ENCODE peak calls at places on chromosomes 6 and 20, in four cellular contexts. L, W, O and Z are unnamed samples.

GRCh38 chr6:166005846-166006592 is 161.6 kb downstream of the TBXT start:
- DNase-seq in L (peak; percentile 80), W (peak; percentile 70), O (no peak), Z (peak; percentile 80)

GRCh38 chr20:1711826-1712601 is 54.4 kb upstream of the SIRPG start:
- DNase-seq in L (no peak), W (no peak), O (no peak), Z (no peak)

GRCh38 chr6:90895299-90896164 is 308.7 kb upstream of the MAP3K7 start:
- DNase-seq in L (no peak), W (no peak), O (no peak), Z (no peak)

GRCh38 chr6:107114872-107115694 is at the start of gene BEND3:
- DNase-seq in L (peak; percentile 47), W (peak; percentile 81), O (no peak), Z (no peak)

GRCh38 chr20:13355386-13355785 is 134.3 kb downstream of the ISM1 start:
- DNase-seq in L (peak; percentile 40), W (no peak), O (peak; percentile 57), Z (no peak)

GRCh38 chr6:148193063-148193680 is 149.5 kb upstream of the SASH1 start:
- DNase-seq in L (peak; percentile 59), W (no peak), O (peak; percentile 71), Z (no peak)

GRCh38 chr6:27157461-27158315 is 89.8 kb upstream of the PRSS16 start:
- DNase-seq in L (peak; percentile 81), W (peak; percentile 79), O (peak; percentile 88), Z (peak; percentile 84)

GRCh38 chr6:164069352-164070022 is 655.0 kb downstream of the QKI start:
- DNase-seq in L (no peak), W (peak; percentile 40), O (no peak), Z (no peak)

GRCh38 chr20:25622049-25622448 is 1.8 kb downstream of the NANP start:
- DNase-seq in L (no peak), W (no peak), O (no peak), Z (no peak)

GRCh38 chr6:4402477-4402976 is 267.2 kb upstream of the ECI2 start:
- DNase-seq in L (peak; percentile 93), W (no peak), O (peak; percentile 9), Z (no peak)

GRCh38 chr6:111096246-111096645 is 8.9 kb downstream of the SLC16A10 start:
- DNase-seq in L (no peak), W (no peak), O (peak; percentile 40), Z (no peak)

GRCh38 chr20:10927011-10927583 is 253.3 kb upstream of the JAG1 start:
- DNase-seq in L (no peak), W (no peak), O (no peak), Z (no peak)

GRCh38 chr20:21505161-21505809 is 8.6 kb downstream of the NKX2-2 start:
- DNase-seq in L (peak; percentile 69), W (peak; percentile 89), O (no peak), Z (no peak)

GRCh38 chr6:154511735-154512097 is 1.2 kb upstream of the CNKSR3 start:
- DNase-seq in L (peak; percentile 14), W (no peak), O (no peak), Z (no peak)

GRCh38 chr6:41483943-41484342 is 62.2 kb upstream of the FOXP4 start:
- DNase-seq in L (no peak), W (no peak), O (no peak), Z (no peak)

GRCh38 chr20:17969884-17970409 is 1.1 kb downstream of the MGME1 start:
- DNase-seq in L (peak; percentile 76), W (peak; percentile 23), O (no peak), Z (peak; percentile 38)

GRCh38 chr20:51377132-51377531 is 165.4 kb downstream of the NFATC2 start:
- DNase-seq in L (no peak), W (no peak), O (no peak), Z (no peak)

GRCh38 chr6:130742282-130742681 is 84.9 kb upstream of the SMLR1 start:
- DNase-seq in L (peak; percentile 5), W (no peak), O (no peak), Z (no peak)

GRCh38 chr20:50251383-50251748 is 60.7 kb downstream of the CEBPB start:
- DNase-seq in L (no peak), W (no peak), O (no peak), Z (no peak)

GRCh38 chr6:126480268-126480667 is 140.4 kb downstream of the CENPW start:
- DNase-seq in L (no peak), W (no peak), O (no peak), Z (no peak)

GRCh38 chr6:136226027-136226673 is 24.0 kb downstream of the MTFR2 start:
- DNase-seq in L (peak; percentile 72), W (peak; percentile 54), O (no peak), Z (peak; percentile 62)

GRCh38 chr20:1931830-1932229 is 36.6 kb downstream of the SIRPA start:
- DNase-seq in L (no peak), W (no peak), O (no peak), Z (no peak)

GRCh38 chr6:73652637-73653570 is 888 bp downstream of the SLC17A5 start:
- DNase-seq in L (peak; percentile 76), W (peak; percentile 79), O (no peak), Z (peak; percentile 84)

GRCh38 chr6:77466055-77467028 is 3.1 kb upstream of the HTR1B start:
- DNase-seq in L (peak; percentile 77), W (peak; percentile 79), O (no peak), Z (peak; percentile 27)

GRCh38 chr20:33561981-33562601 is 72.2 kb downstream of the CBFA2T2 start:
- DNase-seq in L (peak; percentile 88), W (peak; percentile 22), O (peak; percentile 68), Z (no peak)

GRCh38 chr20:11373391-11373790 is 544.3 kb upstream of the BTBD3 start:
- DNase-seq in L (no peak), W (no peak), O (no peak), Z (no peak)

GRCh38 chr20:18005170-18005989 is 36.6 kb downstream of the MGME1 start:
- DNase-seq in L (no peak), W (no peak), O (no peak), Z (no peak)

GRCh38 chr6:158316022-158316421 is 3.8 kb downstream of the TULP4 start:
- DNase-seq in L (peak; percentile 2), W (no peak), O (no peak), Z (no peak)

GRCh38 chr6:81997091-81997926 is 244.8 kb upstream of the TENT5A start:
- DNase-seq in L (peak; percentile 94), W (no peak), O (no peak), Z (no peak)

GRCh38 chr6:70622426-70622825 is 45.3 kb upstream of the SMAP1 start:
- DNase-seq in L (peak; percentile 45), W (no peak), O (no peak), Z (no peak)

GRCh38 chr20:56362833-56363413 is 4.1 kb downstream of the FAM210B start:
- DNase-seq in L (peak; percentile 46), W (no peak), O (no peak), Z (no peak)

DNA sequence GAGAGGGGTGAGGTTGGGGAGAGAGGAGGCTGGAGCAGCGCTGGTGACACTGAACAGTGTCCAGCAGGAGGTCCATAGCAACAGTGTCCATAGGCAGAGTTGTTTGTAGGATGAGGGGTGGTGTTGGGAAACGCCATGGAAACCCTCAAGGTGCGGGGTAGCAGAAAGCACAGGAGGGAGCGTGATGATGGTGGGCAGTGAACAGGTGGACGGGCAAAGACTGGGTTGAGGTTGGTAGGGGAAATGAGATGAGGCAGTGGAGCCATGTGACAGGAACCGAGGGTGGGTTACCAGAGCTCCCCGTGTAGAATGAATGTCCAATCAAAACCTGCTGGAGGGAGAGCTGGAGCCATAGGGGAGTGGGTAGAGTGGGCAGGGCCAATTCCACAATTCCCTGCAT is 37.9 kb downstream of the HLA-DPB1 start:
- DNase-seq in L (no peak), W (no peak), O (no peak), Z (no peak)
- H3K27me3 ChIP-seq in L (peaks cover 72% of the 10 kb centered on the region), W (peaks cover 62% of the 10 kb centered on the region), O (peaks cover 30% of the 10 kb centered on the region), Z (peaks cover 29% of the 10 kb centered on the region)

GRCh38 chr6:121260651-121261102 is 73.6 kb downstream of the TBC1D32 start:
- DNase-seq in L (peak; percentile 24), W (no peak), O (no peak), Z (no peak)

GRCh38 chr6:121263742-121264141 is 70.5 kb downstream of the TBC1D32 start:
- DNase-seq in L (no peak), W (no peak), O (no peak), Z (no peak)
- H3K9me3 ChIP-seq in L (no peaks in the 10 kb centered on the region), W (no peaks in the 10 kb centered on the region), O (no peaks in the 10 kb centered on the region), Z (no peaks in the 10 kb centered on the region)

GRCh38 chr6:11977193-11977592 is 34.9 kb upstream of the HIVEP1 start:
- DNase-seq in L (no peak), W (no peak), O (no peak), Z (no peak)

GRCh38 chr6:11973238-11973637 is 38.9 kb upstream of the HIVEP1 start:
- DNase-seq in L (no peak), W (no peak), O (no peak), Z (no peak)

GRCh38 chr6:11976489-11976888 is 35.6 kb upstream of the HIVEP1 start:
- DNase-seq in L (no peak), W (no peak), O (no peak), Z (no peak)

GRCh38 chr6:11974089-11974488 is 38.0 kb upstream of the HIVEP1 start:
- DNase-seq in L (peak; percentile 57), W (no peak), O (no peak), Z (no peak)

DNA sequence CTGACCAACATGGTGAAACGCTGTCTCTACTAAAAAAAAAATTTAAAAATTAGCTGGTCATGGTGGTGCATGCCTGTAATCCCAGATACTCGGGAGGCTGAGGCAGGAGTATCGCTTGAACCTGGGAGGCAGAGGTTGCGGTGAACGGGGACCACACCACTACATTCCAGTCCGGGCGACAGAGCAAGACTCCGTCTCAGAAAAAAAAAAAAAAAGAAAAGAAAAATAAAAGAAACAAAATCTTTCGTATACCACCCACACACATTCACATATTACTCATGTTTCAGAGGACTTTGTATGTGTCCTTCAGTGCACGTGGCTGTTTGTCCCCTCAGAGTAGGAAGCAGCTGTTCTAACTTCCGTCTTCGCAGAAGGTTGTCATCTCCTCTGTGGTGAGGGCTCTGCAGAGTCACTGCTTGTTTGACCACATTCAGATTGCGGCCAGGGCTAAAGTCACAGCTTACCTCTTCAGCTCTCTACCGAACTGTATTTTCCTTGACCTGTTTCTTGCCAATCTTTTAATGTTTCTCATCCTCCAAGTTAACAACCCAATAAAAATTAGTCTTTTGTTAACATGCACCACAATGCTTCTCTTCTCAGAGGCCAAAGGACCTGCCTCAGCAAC is 36.6 kb upstream of the HIVEP1 start:
- DNase-seq in L (no peak), W (no peak), O (no peak), Z (no peak)
- H3K27me3 ChIP-seq in L (no peaks in the 10 kb centered on the region), W (no peaks in the 10 kb centered on the region), O (no peaks in the 10 kb centered on the region), Z (no peaks in the 10 kb centered on the region)

DNA sequence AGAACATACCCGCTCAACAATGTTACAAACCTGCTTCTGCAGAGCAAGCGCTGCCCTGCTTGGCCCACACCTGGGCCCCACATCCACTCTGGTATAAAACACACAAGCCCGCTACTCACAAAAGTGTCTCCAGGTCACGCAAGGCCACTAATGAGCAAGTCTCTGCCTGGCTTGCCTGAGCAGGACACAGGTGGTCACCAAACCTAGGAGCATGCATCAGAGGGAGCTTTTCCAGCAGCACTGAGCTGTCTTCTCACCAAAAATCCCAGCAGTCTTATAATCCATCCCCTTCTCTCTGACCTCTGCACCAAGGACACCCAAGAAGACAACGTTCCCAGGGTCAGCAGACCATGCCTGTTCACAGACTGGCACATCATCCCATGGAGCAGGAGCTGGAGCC is 100.8 kb downstream of the DLL1 start:
- DNase-seq in L (no peak), W (no peak), O (no peak), Z (no peak)
- H3K9me3 ChIP-seq in L (no peaks in the 10 kb centered on the region), W (peaks cover 2% of the 10 kb centered on the region), O (no peaks in the 10 kb centered on the region), Z (no peaks in the 10 kb centered on the region)

GRCh38 chr20:61835301-61835700 is 230.4 kb downstream of the TAF4 start:
- DNase-seq in L (no peak), W (no peak), O (no peak), Z (no peak)
- H3K27me3 ChIP-seq in L (no peaks in the 10 kb centered on the region), W (peaks cover 3% of the 10 kb centered on the region), O (peaks cover 51% of the 10 kb centered on the region), Z (no peaks in the 10 kb centered on the region)